ENCODE peak calls at places on chromosomes 4 and X, in five cellular contexts. N is small intestine, U is RWPE1, S is bronchial epithelial cell, D is fibroblast of lung. F is an unnamed sample.

GRCh38 chrX:94515009-94515408 is 841.0 kb downstream of the FAM133A start:
- DNase-seq in N (no peak), U (no peak), S (no peak), D (no peak), F (no peak)

GRCh38 chrX:17081969-17082368 is 135.5 kb downstream of the REPS2 start:
- DNase-seq in N (no peak), U (no peak), S (no peak), D (no peak), F (no peak)

GRCh38 chr4:2141762-2142520 is 82.8 kb downstream of the NAT8L start:
- DNase-seq in N (no peak), U (no peak), S (no peak), D (peak), F (no peak)

GRCh38 chr4:123083612-123084011 is 161.2 kb upstream of the NUDT6 start:
- DNase-seq in N (no peak), U (no peak), S (no peak), D (no peak), F (no peak)

GRCh38 chrX:57447856-57448255 is 144.0 kb upstream of the ZXDB start:
- DNase-seq in N (no peak), U (no peak), S (peak), D (no peak), F (no peak)

GRCh38 chrX:104193485-104193884 is 27.2 kb downstream of the FAM199X start:
- DNase-seq in N (no peak), U (no peak), S (peak), D (no peak), F (no peak)

GRCh38 chrX:39985551-39985950 is 112.2 kb downstream of the BCOR start:
- DNase-seq in N (no peak), U (no peak), S (no peak), D (no peak), F (no peak)

GRCh38 chr4:114677346-114677979 is 78.9 kb downstream of the UGT8 start:
- DNase-seq in N (no peak), U (no peak), S (no peak), D (no peak), F (no peak)

GRCh38 chrX:67604979-67605703 is 61.3 kb downstream of the AR start:
- DNase-seq in N (no peak), U (no peak), S (peak), D (peak), F (peak)

GRCh38 chr4:119746951-119747350 is 118.3 kb upstream of the PDE5A start:
- DNase-seq in N (no peak), U (no peak), S (no peak), D (no peak), F (no peak)

GRCh38 chr4:169861592-169861991 is 103.8 kb upstream of the HPF1 start:
- DNase-seq in N (no peak), U (no peak), S (no peak), D (no peak), F (no peak)

GRCh38 chr4:184416913-184417734 is 57.2 kb downstream of the IRF2 start:
- DNase-seq in N (peak), U (no peak), S (no peak), D (peak), F (no peak)

GRCh38 chr4:53055274-53055673 is 193.2 kb downstream of the RASL11B start:
- DNase-seq in N (no peak), U (no peak), S (peak), D (peak), F (no peak)

GRCh38 chr4:80210549-80210948 is 13.2 kb downstream of the PRDM8 start:
- DNase-seq in N (no peak), U (no peak), S (no peak), D (no peak), F (no peak)

GRCh38 chr4:112381996-112382692 is 85.0 kb downstream of the ALPK1 start:
- DNase-seq in N (no peak), U (no peak), S (no peak), D (no peak), F (no peak)

GRCh38 chr4:115655626-115656025 is 542.2 kb upstream of the NDST4 start:
- DNase-seq in N (no peak), U (no peak), S (no peak), D (no peak), F (no peak)

GRCh38 chrX:2691543-2692220 is 587 bp downstream of the CD99 start:
- DNase-seq in N (no peak), U (no peak), S (no peak), D (peak), F (no peak)

GRCh38 chr4:173735585-173735984 is 205.6 kb upstream of the HAND2 start:
- DNase-seq in N (no peak), U (no peak), S (no peak), D (no peak), F (no peak)

GRCh38 chr4:161803171-161803570 is 360.6 kb downstream of the FSTL5 start:
- DNase-seq in N (no peak), U (no peak), S (no peak), D (no peak), F (no peak)

GRCh38 chr4:41358626-41359025 is 101.9 kb downstream of the UCHL1 start:
- DNase-seq in N (no peak), U (no peak), S (peak), D (peak), F (no peak)

GRCh38 chr4:55125087-55125721 is at the start of gene KDR:
- DNase-seq in N (no peak), U (peak), S (no peak), D (peak), F (no peak)

GRCh38 chrX:134161162-134161561 is 75.8 kb upstream of the CCDC160 start:
- DNase-seq in N (no peak), U (no peak), S (no peak), D (no peak), F (peak)

GRCh38 chr4:72440404-72440803 is 128.6 kb downstream of the ADAMTS3 start:
- DNase-seq in N (no peak), U (no peak), S (no peak), D (no peak), F (no peak)

GRCh38 chr4:38889143-38889542 is 21.5 kb downstream of the FAM114A1 start:
- DNase-seq in N (peak), U (peak), S (peak), D (peak), F (peak)

GRCh38 chr4:1569461-1570151 is 114.5 kb downstream of the FAM53A start:
- DNase-seq in N (no peak), U (no peak), S (no peak), D (no peak), F (no peak)

GRCh38 chrX:45454235-45454634 is 253.6 kb upstream of the DIPK2B start:
- DNase-seq in N (no peak), U (no peak), S (no peak), D (no peak), F (no peak)

GRCh38 chrX:22686138-22686541 is 313.6 kb upstream of the DDX53 start:
- DNase-seq in N (no peak), U (no peak), S (no peak), D (peak), F (peak)